ENCODE peak calls at places on chromosomes 7 and 10, in six cellular contexts. A is RPMI7951; F is AG08395; I is hepatocyte; N is fibroblast of lung; S is stimulated activated CD4-positive, alpha-beta T cell treated with anti-CD3 and anti-CD28 coated beads, Interleukin-4, amount 100 ng/mL, for 1 hour. U is an unnamed sample.

GRCh38 chr7:69430502-69431145 is 167.7 kb upstream of the AUTS2 start:
- DNase-seq in A (no peak), N (no peak), S (no peak), F (no peak), I (peak), U (no peak)

GRCh38 chr10:52994370-52994769 is 221.8 kb upstream of the MBL2 start:
- DNase-seq in S (no peak), I (no peak), F (no peak), A (no peak), N (no peak), U (no peak)

GRCh38 chr7:124032369-124033092 is at the start of gene TMEM229A:
- DNase-seq in S (no peak), N (peak), I (peak), F (peak), A (peak), U (peak)

GRCh38 chr7:50567715-50568261 is 2.6 kb upstream of the DDC start:
- DNase-seq in N (no peak), F (no peak), S (no peak), A (no peak), I (no peak), U (no peak)

GRCh38 chr7:93279541-93279940 is 47.4 kb downstream of the VPS50 start:
- DNase-seq in A (peak), F (no peak), N (no peak), S (no peak), I (no peak), U (peak)

GRCh38 chr7:92698237-92698841 is 108.1 kb upstream of the FAM133B start:
- DNase-seq in F (peak), I (peak), S (no peak), A (peak), N (peak), U (peak)

GRCh38 chr10:8151086-8151485 is 96.6 kb downstream of the GATA3 start:
- DNase-seq in A (peak), N (no peak), I (no peak), F (no peak), S (no peak), U (peak)

GRCh38 chr7:51455086-51455485 is 138.5 kb upstream of the COBL start:
- DNase-seq in A (no peak), I (no peak), S (no peak), N (no peak), F (no peak), U (no peak)

GRCh38 chr10:87702973-87703294 is 43.3 kb downstream of the PAPSS2 start:
- DNase-seq in N (no peak), I (no peak), F (no peak), S (no peak), A (no peak), U (no peak)

GRCh38 chr10:26987851-26988250 is 112.4 kb downstream of the ANKRD26 start:
- DNase-seq in F (no peak), N (no peak), A (no peak), S (no peak), I (no peak), U (peak)

GRCh38 chr10:113360870-113361269 is 192.0 kb upstream of the HABP2 start:
- DNase-seq in I (no peak), F (no peak), S (no peak), A (no peak), N (no peak), U (no peak)

GRCh38 chr10:60573342-60573741 is 183.7 kb upstream of the ANK3 start:
- DNase-seq in S (peak), F (no peak), A (peak), N (no peak), I (no peak), U (no peak)

GRCh38 chr10:111338798-111339197 is 262.0 kb downstream of the ADRA2A start:
- DNase-seq in A (no peak), N (no peak), S (no peak), F (no peak), I (no peak), U (no peak)

GRCh38 chr10:109348324-109348723 is 575.0 kb downstream of the XPNPEP1 start:
- DNase-seq in S (no peak), F (no peak), I (no peak), A (no peak), N (no peak), U (no peak)

GRCh38 chr7:37445064-37445723 is 3.5 kb downstream of the ELMO1 start:
- DNase-seq in I (peak), S (no peak), A (no peak), F (no peak), N (no peak), U (no peak)

GRCh38 chr7:45717537-45718235 is 143.5 kb downstream of the ADCY1 start:
- DNase-seq in F (no peak), N (no peak), A (no peak), S (no peak), I (no peak), U (no peak)

GRCh38 chr7:2109936-2110585 is 122.7 kb downstream of the MAD1L1 start:
- DNase-seq in F (peak), A (peak), I (peak), N (peak), S (peak), U (peak)

GRCh38 chr10:124388823-124389612 is 29.7 kb downstream of the OAT start:
- DNase-seq in N (peak), I (peak), F (peak), S (peak), A (peak), U (peak)

GRCh38 chr10:36583690-36584089 is 541.7 kb upstream of the ANKRD30A start:
- DNase-seq in N (no peak), S (no peak), F (no peak), A (no peak), I (no peak), U (no peak)

GRCh38 chr10:62681211-62681940 is 123.1 kb upstream of the ADO start:
- DNase-seq in S (peak), A (peak), F (no peak), N (no peak), I (peak), U (no peak)

GRCh38 chr10:25113231-25114035 is 61.4 kb upstream of the GPR158 start:
- DNase-seq in F (peak), S (peak), N (peak), I (peak), A (peak), U (peak)

GRCh38 chr10:114026189-114027040 is 17.3 kb upstream of the ADRB1 start:
- DNase-seq in I (peak), F (peak), N (peak), A (peak), S (no peak), U (peak)

GRCh38 chr10:21969326-21970287 is 33.9 kb downstream of the DNAJC1 start:
- DNase-seq in I (no peak), N (no peak), S (no peak), F (no peak), A (no peak), U (no peak)

GRCh38 chr10:35259769-35260397 is 76.4 kb upstream of the CCNY start:
- DNase-seq in I (peak), F (peak), A (peak), N (peak), S (no peak), U (peak)